ENCODE peak calls at places on chromosomes 2 and 18, in four cellular contexts. L is GM12878, D is K562, H is HepG2. Z is an unnamed sample.
A peak's percentile ranks its signal among the peaks of the same experiment; 100 is the strongest.

GRCh38 chr2:189498205-189498604 is 56.9 kb downstream of the WDR75 start:
- DNase-seq in H (no peak), D (no peak), L (no peak), Z (peak; percentile 26)

GRCh38 chr2:29270606-29271005 is 155.4 kb downstream of the CLIP4 start:
- DNase-seq in H (no peak), L (no peak), D (no peak), Z (no peak)

GRCh38 chr2:12399244-12399643 is 317.5 kb upstream of the TRIB2 start:
- DNase-seq in D (no peak), L (no peak), H (no peak), Z (no peak)

GRCh38 chr2:68839260-68839833 is 31.9 kb downstream of the BMP10 start:
- DNase-seq in D (peak; percentile 62), L (no peak), H (no peak), Z (no peak)

GRCh38 chr2:195636890-195637289 is 20.1 kb upstream of the SLC39A10 start:
- DNase-seq in H (no peak), L (no peak), D (peak; percentile 46), Z (no peak)

GRCh38 chr18:63899206-63899605 is 8.6 kb upstream of the SERPINB10 start:
- DNase-seq in H (no peak), D (no peak), L (no peak), Z (no peak)

GRCh38 chr18:7459851-7460774 is 107.0 kb upstream of the PTPRM start:
- DNase-seq in D (no peak), H (peak; percentile 72), L (no peak), Z (no peak)

GRCh38 chr2:84443477-84443876 is 15.6 kb downstream of the SUCLG1 start:
- DNase-seq in L (no peak), D (no peak), H (no peak), Z (no peak)

GRCh38 chr2:190578158-190579057 is 43.9 kb upstream of the NEMP2 start:
- DNase-seq in H (peak; percentile 66), D (peak; percentile 60), L (no peak), Z (no peak)

GRCh38 chr2:75729861-75730260 is 19.1 kb upstream of the GCFC2 start:
- DNase-seq in D (peak; percentile 8), L (no peak), H (peak; percentile 12), Z (peak; percentile 29)

GRCh38 chr18:13280066-13280795 is 61.7 kb downstream of the LDLRAD4 start:
- DNase-seq in D (no peak), L (no peak), H (no peak), Z (no peak)

GRCh38 chr2:68196120-68196716 is 38.5 kb downstream of the PNO1 start:
- DNase-seq in H (peak; percentile 16), L (no peak), D (peak; percentile 50), Z (peak; percentile 45)

GRCh38 chr2:71786291-71787107 is 333.1 kb downstream of the DYSF start:
- DNase-seq in D (no peak), H (no peak), L (no peak), Z (no peak)

DNA sequence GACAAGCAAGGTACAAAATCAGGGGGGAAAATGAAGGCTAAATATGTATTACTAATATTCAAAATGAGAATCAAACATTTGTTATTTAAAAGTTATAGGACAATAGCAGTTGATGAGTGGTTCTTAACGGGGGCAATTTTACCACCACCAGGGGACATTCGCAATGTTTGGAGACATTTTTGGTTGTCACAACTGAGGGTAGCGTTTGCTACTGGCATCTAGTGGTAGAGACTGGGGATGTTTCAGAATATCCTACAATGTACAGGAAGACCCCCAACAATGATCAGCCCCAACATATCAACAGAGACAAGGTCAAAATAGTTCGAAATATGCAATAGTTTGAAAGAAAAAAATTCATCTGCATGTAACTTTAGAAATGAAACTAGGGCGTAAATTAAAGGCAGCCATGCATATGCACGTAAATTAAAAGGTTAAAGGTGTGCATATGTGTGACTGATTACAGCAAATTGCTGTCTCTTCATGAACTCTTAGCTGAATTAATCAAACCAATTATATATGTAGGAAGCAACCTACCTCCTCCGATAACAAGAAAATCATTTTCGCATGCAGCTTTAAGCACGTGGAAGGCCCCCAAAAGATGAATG is 61.2 kb upstream of the CUL3 start:
- DNase-seq in D (peak; percentile 25), H (peak; percentile 25), L (no peak), Z (peak; percentile 41)
- TF ChIP-seq MYC in D (no peak), H (no peak), L (no peak), Z (no peak)

GRCh38 chr2:211611061-211611518 is 927.5 kb downstream of the ERBB4 start:
- DNase-seq in H (peak; percentile 51), L (no peak), D (no peak), Z (no peak)
- TF ChIP-seq MAX in H (peak; percentile 46), L (no peak), D (no peak), Z (no peak)

DNA sequence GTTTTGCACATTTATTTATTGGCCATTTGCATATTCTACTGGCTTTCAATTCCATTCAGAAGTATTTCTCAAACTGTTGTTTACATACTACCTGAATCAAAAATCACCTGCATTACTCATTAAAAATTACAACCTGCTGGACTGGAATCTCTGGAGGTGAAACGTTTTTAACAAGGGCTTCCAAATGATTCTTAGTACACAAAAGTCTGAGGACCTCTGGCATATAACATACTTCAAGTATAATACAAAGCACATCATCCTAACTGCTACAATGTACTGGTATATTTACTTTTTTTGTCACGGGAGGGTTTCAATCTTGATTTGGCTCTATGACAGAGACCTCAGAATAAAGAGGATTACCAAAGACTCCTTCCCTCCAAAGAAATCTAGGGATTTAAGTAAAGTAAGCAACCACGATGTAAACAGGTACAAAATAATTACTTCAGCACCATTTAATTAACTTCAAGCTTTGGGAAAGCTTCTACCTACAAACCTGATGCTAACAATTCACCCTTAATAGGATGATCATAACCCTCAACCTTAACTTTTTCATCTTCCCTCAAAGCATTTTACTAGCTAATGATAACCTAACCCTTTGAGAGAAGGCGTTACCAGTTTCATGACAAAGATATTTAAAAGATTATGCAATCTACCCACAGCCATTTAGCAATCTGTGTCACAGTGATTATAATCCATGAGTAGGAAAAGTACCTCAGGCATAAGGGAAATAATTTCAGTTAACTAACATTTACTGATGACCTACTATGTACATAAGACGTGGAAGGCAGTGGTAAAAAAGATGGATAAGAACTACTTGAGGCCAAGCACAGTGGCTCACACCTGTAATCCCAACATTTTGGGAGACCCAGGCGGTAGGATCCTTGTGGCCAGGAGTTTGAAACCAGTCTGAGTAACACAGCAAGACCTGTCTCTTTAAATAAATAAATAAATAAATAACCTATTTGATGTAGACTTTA is 24.7 kb downstream of the ATAD2B start:
- DNase-seq in H (no peak), L (no peak), D (no peak), Z (no peak)
- H3K9ac ChIP-seq in H (no peak overlapping the region), L (no peak overlapping the region), D (no peak overlapping the region), Z (no peak overlapping the region)

GRCh38 chr2:163401481-163401880 is 334.3 kb downstream of the FIGN start:
- DNase-seq in H (no peak), L (no peak), D (no peak), Z (peak; percentile 35)
- TF ChIP-seq MYC in H (no peak), L (no peak), D (no peak), Z (no peak)

GRCh38 chr18:49813071-49813320 is 337 bp downstream of the ACAA2 start:
- DNase-seq in L (no peak), H (peak; percentile 24), D (peak; percentile 48), Z (peak; percentile 64)

GRCh38 chr18:49812321-49813070 is 837 bp downstream of the ACAA2 start:
- DNase-seq in H (no peak), L (no peak), D (no peak), Z (peak; percentile 54)

GRCh38 chr18:49813321-49814146 is at the start of gene ACAA2:
- DNase-seq in D (peak; percentile 79), L (peak; percentile 69), H (peak; percentile 63), Z (peak; percentile 83)

GRCh38 chr18:49815927-49816326 is 2.6 kb upstream of the ACAA2 start:
- DNase-seq in D (no peak), L (no peak), H (no peak), Z (no peak)

GRCh38 chr18:49814147-49814499 is 790 bp upstream of the ACAA2 start:
- DNase-seq in L (no peak), D (peak; percentile 69), H (peak; percentile 23), Z (peak; percentile 76)
- TF ChIP-seq MAX in L (no peak), D (no peak), H (no peak), Z (no peak)

GRCh38 chr2:128903637-128904036 is 585.0 kb upstream of the HS6ST1 start:
- DNase-seq in L (no peak), H (no peak), D (no peak), Z (no peak)

DNA sequence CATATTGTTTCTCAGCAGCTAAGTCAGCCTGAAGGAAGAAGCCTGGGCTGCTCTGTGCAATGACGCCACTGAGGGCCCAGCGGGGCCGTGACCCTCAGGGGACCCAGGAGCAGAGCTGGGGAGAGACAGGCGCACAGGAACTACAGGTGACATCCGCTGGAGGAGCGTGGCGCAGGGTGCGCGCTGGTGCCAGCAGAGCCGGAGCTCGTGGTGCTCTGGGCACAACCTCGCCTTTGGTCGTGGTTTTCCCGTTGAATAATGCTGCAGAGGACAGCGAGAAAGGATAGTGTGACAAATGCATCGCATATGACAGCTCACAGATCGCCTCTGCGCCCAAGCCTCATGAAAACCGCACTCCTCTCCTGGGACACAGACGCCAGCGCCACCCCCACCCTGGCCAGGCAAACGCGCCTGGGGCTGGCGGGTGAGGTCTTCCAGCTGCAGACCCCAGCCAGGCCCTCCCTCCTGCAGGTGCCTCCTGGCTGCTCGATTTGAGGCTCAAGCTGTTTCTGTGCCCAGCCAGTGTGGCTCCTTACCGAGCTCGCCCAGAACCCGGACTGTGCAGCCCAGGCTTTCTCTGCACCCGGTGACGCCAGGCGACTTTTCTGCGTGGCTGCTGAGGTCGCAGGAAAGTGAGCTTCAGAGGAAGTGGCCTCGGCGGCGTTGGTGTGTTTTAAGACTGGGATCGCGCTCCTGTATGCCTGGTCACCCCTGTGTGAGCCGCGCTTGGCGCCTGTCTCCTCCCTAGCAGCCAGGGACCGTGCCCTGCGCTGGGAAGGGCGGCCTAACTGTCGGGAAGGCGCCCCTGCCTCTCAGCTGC is 583.1 kb upstream of the HS6ST1 start:
- DNase-seq in H (no peak), L (no peak), D (no peak), Z (no peak)
- H3K9ac ChIP-seq in H (no peak overlapping the region), L (no peak overlapping the region), D (no peak overlapping the region), Z (no peak overlapping the region)

DNA sequence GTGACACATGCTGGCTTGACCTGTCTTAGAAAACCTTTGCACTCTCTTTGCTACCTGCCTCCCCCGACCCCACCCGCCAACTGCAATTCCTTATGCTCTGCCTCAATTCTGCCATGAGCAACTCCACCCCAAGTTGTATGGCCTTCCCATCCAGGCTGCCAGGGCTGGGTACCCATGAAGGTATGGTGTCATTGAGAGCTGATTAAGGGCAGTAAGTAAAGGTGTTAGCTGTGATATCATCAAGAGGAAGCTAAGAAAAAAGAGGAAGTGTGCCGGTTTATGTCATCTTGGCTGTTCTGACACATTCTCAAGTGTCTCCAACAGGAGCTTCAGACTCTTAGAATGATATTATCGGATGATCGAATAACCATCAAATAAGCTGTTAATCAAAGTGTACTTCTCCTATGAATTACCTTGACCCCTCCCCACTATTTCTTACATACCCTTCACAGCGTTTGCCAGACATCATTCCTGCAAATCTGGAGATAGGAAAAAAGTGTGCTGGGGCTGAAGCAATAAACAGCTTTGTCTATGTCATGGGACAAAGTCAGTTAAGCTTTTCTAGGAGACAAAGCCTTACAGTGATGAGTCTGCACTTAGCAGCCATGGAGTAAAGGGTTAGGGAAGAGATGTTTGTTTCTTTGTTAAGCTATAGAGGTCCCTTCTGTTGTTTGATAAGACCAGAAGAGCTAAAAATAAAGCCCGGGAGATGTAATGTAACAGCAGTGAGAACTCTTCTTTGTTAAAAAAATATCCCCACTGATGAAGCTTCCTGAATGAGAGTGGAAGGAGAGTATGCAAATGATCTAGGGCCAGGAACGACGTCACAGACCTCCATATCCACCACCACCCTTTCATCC is 40.4 kb upstream of the SMAD2 start:
- DNase-seq in D (peak; percentile 43), L (no peak), H (no peak), Z (no peak)
- TF ChIP-seq MYC in D (no peak), L (no peak), H (no peak), Z (no peak)

Z was measured in endothelial cell of umbilical vein.